ENCODE peak calls at places on chromosomes 12 and 14, in four cellular contexts. G is stomach, V is astrocyte, R is heart right ventricle. A is an unnamed sample. For H3K36me3, the result is how much of the 10 kb centered on the place peaks cover.

GRCh38 chr14:99187858-99188257 is 84.1 kb downstream of the BCL11B start:
- DNase-seq in G (no peak), V (no peak), R (no peak), A (no peak)

GRCh38 chr14:89870335-89870734 is 84.2 kb downstream of the EFCAB11 start:
- DNase-seq in G (no peak), V (peak), R (no peak), A (no peak)

GRCh38 chr12:68349083-68349700 is 17.0 kb upstream of the MDM1 start:
- DNase-seq in G (no peak), V (peak), R (no peak), A (no peak)

GRCh38 chr14:72641086-72641485 is 252.8 kb downstream of the DPF3 start:
- DNase-seq in G (no peak), V (no peak), R (no peak), A (no peak)

GRCh38 chr12:64814432-64814831 is 10.0 kb upstream of the TBC1D30 start:
- DNase-seq in G (no peak), V (no peak), R (no peak), A (no peak)

GRCh38 chr12:112892821-112893220 is 13.9 kb upstream of the OAS1 start:
- DNase-seq in G (no peak), V (no peak), R (no peak), A (no peak)

GRCh38 chr12:94604299-94604698 is 46.1 kb downstream of the TMCC3 start:
- DNase-seq in G (no peak), V (no peak), R (no peak), A (no peak)

GRCh38 chr12:124898200-124898950 is 16.1 kb downstream of the UBC start:
- DNase-seq in G (peak), V (no peak), R (peak), A (no peak)

GRCh38 chr12:53532026-53532425 is 24.7 kb upstream of the NPFF start:
- DNase-seq in G (no peak), V (no peak), R (no peak), A (no peak)

GRCh38 chr14:87888136-87888999 is 104.6 kb downstream of the GALC start:
- DNase-seq in G (no peak), V (no peak), R (peak), A (no peak)
- H3K4me3 ChIP-seq in G (no peak), V (no peak), R (no peak), A (no peak)

DNA sequence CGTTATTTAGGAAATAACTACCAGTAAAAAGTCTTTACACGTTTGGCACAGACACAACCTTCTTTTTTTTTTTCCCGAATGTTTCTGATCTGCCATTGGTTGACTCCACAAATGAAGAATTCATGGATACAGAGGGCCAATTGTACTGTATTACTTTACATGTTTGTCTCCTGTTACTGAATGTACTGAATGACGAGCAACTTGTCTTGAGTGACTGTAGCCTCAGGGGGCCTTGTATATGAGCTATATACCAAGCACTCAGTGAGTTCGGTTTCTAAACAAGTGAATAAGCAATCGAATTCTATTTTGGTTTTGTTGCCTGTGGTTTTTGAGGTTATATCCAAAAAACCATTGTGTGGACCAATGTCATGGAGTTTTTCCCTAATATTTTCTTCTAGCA is 480.0 kb upstream of the SYT1 start:
- DNase-seq in G (no peak), V (no peak), R (no peak), A (no peak)
- H3K36me3 ChIP-seq in G (under half), V (under half), R (under half), A (under half)

GRCh38 chr12:130911933-130912332 is 40.1 kb downstream of the RAN start:
- DNase-seq in G (no peak), V (no peak), R (no peak), A (no peak)
- TF ChIP-seq CTCF in G (no peak), V (no peak), R (no peak), A (no peak)

GRCh38 chr14:101780887-101781239 is 19.4 kb downstream of the PPP2R5C start:
- DNase-seq in G (no peak), V (no peak), R (no peak), A (no peak)
- H3K4me3 ChIP-seq in G (peak), V (no peak), R (peak), A (peak)

GRCh38 chr14:101915871-101916815 is 48.2 kb upstream of the DYNC1H1 start:
- DNase-seq in G (no peak), V (no peak), R (no peak), A (no peak)

GRCh38 chr14:101917413-101918124 is 46.8 kb upstream of the DYNC1H1 start:
- DNase-seq in G (no peak), V (no peak), R (no peak), A (no peak)

GRCh38 chr14:101918125-101918989 is 46.0 kb upstream of the DYNC1H1 start:
- DNase-seq in G (no peak), V (no peak), R (no peak), A (no peak)

GRCh38 chr14:101914083-101914482 is 50.3 kb upstream of the DYNC1H1 start:
- DNase-seq in G (no peak), V (no peak), R (no peak), A (no peak)

GRCh38 chr14:101916816-101917412 is 47.5 kb upstream of the DYNC1H1 start:
- DNase-seq in G (no peak), V (no peak), R (no peak), A (no peak)
- H3K36me3 ChIP-seq in G (under half), V (under half), R (under half), A (under half)